ENCODE peak calls at places on chromosome 1, in nine cellular contexts. V, G, P, B, A, Y, X, O and W are unnamed samples.
A peak's percentile ranks its signal among the peaks of the same experiment; 100 is the strongest.

GRCh38 chr1:234960722-234961467 is 167.7 kb downstream of the TOMM20 start:
- DNase-seq in G (peak; percentile 80), X (no peak), Y (no peak), B (no peak), A (no peak), O (no peak), V (peak; percentile 55), P (peak; percentile 94), W (no peak)

GRCh38 chr1:223331301-223331700 is 32.7 kb downstream of the SUSD4 start:
- DNase-seq in G (no peak), Y (no peak), B (no peak), O (no peak), X (no peak), A (no peak), P (no peak), V (no peak), W (no peak)

GRCh38 chr1:12580054-12580887 is 37.7 kb downstream of the DHRS3 start:
- DNase-seq in V (peak; percentile 58), B (no peak), A (no peak), X (no peak), G (peak; percentile 23), Y (no peak), P (no peak), O (no peak), W (no peak)

GRCh38 chr1:64474639-64475038 is 4.7 kb downstream of the CACHD1 start:
- DNase-seq in Y (peak; percentile 31), O (no peak), P (no peak), V (no peak), B (no peak), A (peak; percentile 77), G (peak; percentile 91), X (no peak), W (no peak)

GRCh38 chr1:39268112-39268581 is 63.7 kb downstream of the MACF1 start:
- DNase-seq in Y (peak; percentile 37), G (peak; percentile 46), X (no peak), B (peak; percentile 60), O (no peak), P (no peak), A (no peak), V (peak; percentile 88), W (no peak)

GRCh38 chr1:167196185-167196584 is 24.5 kb upstream of the POU2F1 start:
- DNase-seq in X (no peak), B (peak; percentile 8), G (no peak), P (no peak), O (no peak), Y (no peak), A (no peak), V (peak; percentile 14), W (no peak)

GRCh38 chr1:21638531-21639341 is 30.4 kb downstream of the RAP1GAP start:
- DNase-seq in X (no peak), Y (no peak), G (peak; percentile 90), B (no peak), A (no peak), P (peak; percentile 7), V (peak; percentile 28), O (no peak), W (no peak)

GRCh38 chr1:16122361-16122881 is 33.4 kb downstream of the EPHA2 start:
- DNase-seq in X (no peak), O (no peak), B (peak; percentile 72), Y (no peak), V (peak; percentile 58), A (peak; percentile 65), P (no peak), G (no peak), W (no peak)

GRCh38 chr1:245715291-245715701 is 560.5 kb downstream of the KIF26B start:
- DNase-seq in X (no peak), O (no peak), G (no peak), Y (no peak), P (no peak), A (no peak), V (peak; percentile 25), B (no peak), W (no peak)

GRCh38 chr1:31978853-31979400 is 34.7 kb upstream of the KHDRBS1 start:
- DNase-seq in G (no peak), X (no peak), V (no peak), A (peak; percentile 5), P (no peak), O (no peak), Y (no peak), B (no peak), W (no peak)

GRCh38 chr1:113811353-113811887 is 856 bp downstream of the RSBN1 start:
- DNase-seq in A (peak; percentile 88), O (peak; percentile 32), V (peak; percentile 23), P (no peak), Y (no peak), X (peak; percentile 19), G (peak; percentile 71), B (peak; percentile 31), W (peak; percentile 8)

GRCh38 chr1:204617256-204618147 is 68.0 kb downstream of the LRRN2 start:
- DNase-seq in A (no peak), X (no peak), G (no peak), B (no peak), V (no peak), Y (no peak), P (no peak), O (no peak), W (no peak)

GRCh38 chr1:155569988-155570592 is 7.5 kb upstream of the ASH1L start:
- DNase-seq in Y (no peak), X (no peak), B (no peak), V (peak; percentile 92), P (no peak), G (no peak), O (no peak), A (no peak), W (no peak)

GRCh38 chr1:230385930-230386329 is 40.2 kb downstream of the PGBD5 start:
- DNase-seq in P (no peak), G (no peak), X (no peak), B (no peak), V (no peak), A (no peak), O (no peak), Y (no peak), W (no peak)

GRCh38 chr1:116203936-116204335 is 92.7 kb downstream of the MAB21L3 start:
- DNase-seq in V (peak; percentile 56), P (no peak), Y (no peak), G (no peak), B (no peak), A (no peak), X (no peak), O (no peak), W (no peak)

GRCh38 chr1:25623731-25624130 is 7.1 kb downstream of the MAN1C1 start:
- DNase-seq in P (no peak), V (no peak), B (no peak), G (no peak), O (no peak), X (no peak), Y (no peak), A (no peak), W (no peak)

GRCh38 chr1:54556110-54556509 is 8.1 kb downstream of the ACOT11 start:
- DNase-seq in B (no peak), X (no peak), G (no peak), A (no peak), Y (no peak), O (no peak), P (no peak), V (no peak), W (no peak)

GRCh38 chr1:204296431-204296988 is 63.2 kb downstream of the PLEKHA6 start:
- DNase-seq in G (no peak), Y (peak; percentile 32), B (peak; percentile 76), P (no peak), V (peak; percentile 42), X (no peak), A (peak; percentile 53), O (no peak), W (no peak)

GRCh38 chr1:53835491-53835890 is 2.6 kb downstream of the NDC1 start:
- DNase-seq in A (no peak), V (no peak), B (peak; percentile 53), P (no peak), O (no peak), Y (no peak), X (no peak), G (no peak), W (no peak)

GRCh38 chr1:164713446-164714204 is 154.6 kb downstream of the PBX1 start:
- DNase-seq in B (no peak), O (no peak), X (no peak), G (peak; percentile 33), P (no peak), A (no peak), V (peak; percentile 58), Y (no peak), W (no peak)

GRCh38 chr1:205576011-205576410 is 55.8 kb downstream of the ELK4 start:
- DNase-seq in G (peak; percentile 50), B (no peak), O (no peak), A (peak; percentile 63), X (no peak), P (no peak), Y (peak; percentile 14), V (no peak), W (no peak)

GRCh38 chr1:231807498-231807897 is 180.9 kb downstream of the DISC1 start:
- DNase-seq in X (no peak), A (no peak), B (no peak), P (no peak), V (no peak), G (no peak), Y (no peak), O (no peak), W (no peak)

GRCh38 chr1:160975026-160975425 is 20.4 kb upstream of the ITLN2 start:
- DNase-seq in V (no peak), O (no peak), X (no peak), Y (no peak), B (no peak), A (no peak), P (no peak), G (no peak), W (no peak)

GRCh38 chr1:11930571-11931445 is 3.7 kb upstream of the PLOD1 start:
- DNase-seq in X (no peak), O (no peak), P (peak; percentile 10), B (peak; percentile 54), A (no peak), G (peak; percentile 86), Y (peak; percentile 56), V (peak; percentile 59), W (no peak)

GRCh38 chr1:36172983-36173382 is 17.0 kb downstream of the MAP7D1 start:
- DNase-seq in Y (no peak), P (no peak), O (no peak), A (no peak), X (no peak), B (peak; percentile 66), V (peak; percentile 87), G (no peak), W (no peak)

GRCh38 chr1:114979278-114979891 is 50.2 kb upstream of the TSHB start:
- DNase-seq in X (peak; percentile 59), B (peak; percentile 0), V (peak; percentile 60), G (peak; percentile 80), O (peak; percentile 66), P (no peak), Y (peak; percentile 38), A (no peak), W (peak; percentile 70)